ENCODE peak calls at places on chromosomes 2 and 18, in nine cellular contexts. J is GM23248; N is activated T-cell treated with anti-CD3 and anti-CD28 coated beads for 24 hours; T is activated naive CD8-positive, alpha-beta T cell treated with anti-CD3 and anti-CD28 coated beads, Interleukin-2, amount 50 U/mL, for 24 hours; Z is HFFc6; W is colonic mucosa; D is uterus; R is neural progenitor cell; F is HL-60. O is an unnamed sample.

GRCh38 chr2:56230171-56230570 is 46.4 kb downstream of the CCDC85A start:
- DNase-seq in D (no peak), R (no peak), W (no peak), J (peak; percentile 62), Z (peak; percentile 69), F (no peak), T (no peak), N (no peak), O (no peak)

GRCh38 chr2:119678021-119678656 is 862 bp upstream of the TMEM177 start:
- DNase-seq in F (no peak), J (no peak), T (no peak), Z (no peak), W (peak; percentile 82), R (no peak), D (no peak), N (no peak), O (no peak)

GRCh38 chr18:75363446-75364225 is 63.9 kb downstream of the SMIM21 start:
- DNase-seq in W (no peak), N (no peak), Z (no peak), D (no peak), T (no peak), R (no peak), F (no peak), J (no peak), O (peak; percentile 2)

GRCh38 chr18:2526320-2526719 is 45.0 kb downstream of the METTL4 start:
- DNase-seq in Z (no peak), D (no peak), R (no peak), F (no peak), T (no peak), W (no peak), N (no peak), J (no peak), O (no peak)

GRCh38 chr18:37861981-37862380 is 296.4 kb upstream of the CELF4 start:
- DNase-seq in W (no peak), D (no peak), F (no peak), R (no peak), N (no peak), T (no peak), J (no peak), Z (no peak), O (no peak)

GRCh38 chr2:71995067-71995665 is 152.5 kb downstream of the CYP26B1 start:
- DNase-seq in R (peak; percentile 28), T (no peak), D (no peak), W (no peak), Z (peak; percentile 53), J (peak; percentile 67), F (no peak), N (no peak), O (no peak)

GRCh38 chr2:176445831-176446433 is 176.7 kb downstream of the MTX2 start:
- DNase-seq in T (no peak), D (no peak), J (peak; percentile 78), W (no peak), F (no peak), Z (peak; percentile 58), N (no peak), R (no peak), O (no peak)

GRCh38 chr18:71327443-71328120 is 1038.7 kb downstream of the SOCS6 start:
- DNase-seq in J (no peak), W (no peak), D (no peak), N (no peak), T (no peak), F (no peak), Z (no peak), R (no peak), O (no peak)

GRCh38 chr2:40653829-40654228 is 201.9 kb upstream of the SLC8A1 start:
- DNase-seq in W (no peak), F (no peak), N (no peak), Z (peak; percentile 21), J (peak; percentile 55), D (no peak), T (no peak), R (no peak), O (no peak)

GRCh38 chr2:59435630-59436029 is 1117.8 kb downstream of the BCL11A start:
- DNase-seq in Z (no peak), N (no peak), R (no peak), D (no peak), T (no peak), J (no peak), W (no peak), F (no peak), O (no peak)

GRCh38 chr2:198815626-198816025 is 642.1 kb downstream of the SATB2 start:
- DNase-seq in F (no peak), W (peak; percentile 44), Z (no peak), D (no peak), R (no peak), T (no peak), N (no peak), J (no peak), O (no peak)

GRCh38 chr18:48817021-48817461 is 133.7 kb downstream of the SMAD7 start:
- DNase-seq in R (no peak), T (no peak), W (no peak), J (no peak), F (no peak), N (no peak), Z (no peak), D (peak; percentile 3), O (peak; percentile 17)

GRCh38 chr2:17416891-17417391 is 101.3 kb downstream of the RAD51AP2 start:
- DNase-seq in Z (no peak), R (no peak), T (no peak), F (no peak), J (peak; percentile 87), N (no peak), W (no peak), D (no peak), O (no peak)

GRCh38 chr2:27885246-27885645 is 4.9 kb downstream of the RBKS start:
- DNase-seq in D (no peak), J (peak; percentile 54), N (no peak), F (no peak), T (no peak), Z (no peak), W (no peak), R (no peak), O (no peak)

GRCh38 chr2:216083464-216084279 is 2.0 kb downstream of the TMEM169 start:
- DNase-seq in F (no peak), R (peak; percentile 87), Z (no peak), W (no peak), T (peak; percentile 20), D (no peak), J (peak; percentile 49), N (no peak), O (no peak)

GRCh38 chr2:117834992-117835391 is 20.5 kb downstream of the DDX18 start:
- DNase-seq in W (no peak), T (no peak), N (no peak), R (no peak), D (no peak), Z (no peak), F (no peak), J (no peak), O (no peak)

GRCh38 chr18:34224423-34225217 is at the start of gene NOL4:
- DNase-seq in D (peak; percentile 14), W (peak; percentile 71), R (peak; percentile 99), T (no peak), J (peak; percentile 22), F (no peak), Z (no peak), N (no peak), O (peak; percentile 73)

GRCh38 chr18:35559867-35560266 is 21.7 kb upstream of the GALNT1 start:
- DNase-seq in W (no peak), J (no peak), Z (no peak), R (no peak), F (no peak), D (no peak), N (no peak), T (no peak), O (no peak)

GRCh38 chr18:46019956-46020355 is 52.1 kb downstream of the PSTPIP2 start:
- DNase-seq in W (no peak), J (no peak), T (no peak), Z (no peak), F (no peak), N (no peak), D (no peak), R (no peak), O (no peak)

GRCh38 chr2:116733699-116734098 is 1080.8 kb upstream of the DDX18 start:
- DNase-seq in W (no peak), T (no peak), N (no peak), Z (no peak), R (no peak), D (no peak), J (no peak), F (no peak), O (no peak)

GRCh38 chr2:69185807-69186206 is 172.8 kb downstream of the ANTXR1 start:
- DNase-seq in Z (peak; percentile 77), R (no peak), J (peak; percentile 91), T (no peak), N (no peak), D (no peak), F (no peak), W (peak; percentile 28), O (no peak)

O was measured in ureter.